ENCODE peak calls at places on chromosome 20, in seven cellular contexts. One of them, this sample, is unnamed.

GRCh38 chr20:19992996-19993908 is 23.9 kb upstream of the NAA20 start:
- DNase-seq in GM23248: peak; percentile 90
- DNase-seq in hepatocyte: peak; percentile 84
- DNase-seq in MM.1S: no peak
- DNase-seq in PC-3: peak; percentile 91
- DNase-seq in neural progenitor cell: no peak
- DNase-seq in HCT116: peak; percentile 67
- DNase-seq in this sample: peak; percentile 30

GRCh38 chr20:53870426-53871199 is 199.8 kb downstream of the BCAS1 start:
- DNase-seq in GM23248: peak; percentile 29
- DNase-seq in hepatocyte: no peak
- DNase-seq in MM.1S: peak; percentile 22
- DNase-seq in PC-3: peak; percentile 54
- DNase-seq in neural progenitor cell: no peak
- DNase-seq in HCT116: no peak
- DNase-seq in this sample: no peak

GRCh38 chr20:51596656-51597388 is 54.3 kb upstream of the NFATC2 start:
- DNase-seq in GM23248: peak; percentile 21
- DNase-seq in hepatocyte: no peak
- DNase-seq in MM.1S: no peak
- DNase-seq in PC-3: no peak
- DNase-seq in neural progenitor cell: no peak
- DNase-seq in HCT116: no peak
- DNase-seq in this sample: peak; percentile 22

GRCh38 chr20:621115-621756 is 11.1 kb upstream of the TCF15 start:
- DNase-seq in GM23248: peak; percentile 81
- DNase-seq in hepatocyte: no peak
- DNase-seq in MM.1S: no peak
- DNase-seq in PC-3: no peak
- DNase-seq in neural progenitor cell: no peak
- DNase-seq in HCT116: no peak
- DNase-seq in this sample: no peak

GRCh38 chr20:58071500-58071804 is 157.0 kb downstream of the ANKRD60 start:
- DNase-seq in GM23248: no peak
- DNase-seq in hepatocyte: no peak
- DNase-seq in MM.1S: no peak
- DNase-seq in PC-3: no peak
- DNase-seq in neural progenitor cell: no peak
- DNase-seq in HCT116: no peak
- DNase-seq in this sample: no peak

GRCh38 chr20:19785886-19786285 is 27.8 kb downstream of the RIN2 start:
- DNase-seq in GM23248: no peak
- DNase-seq in hepatocyte: no peak
- DNase-seq in MM.1S: no peak
- DNase-seq in PC-3: no peak
- DNase-seq in neural progenitor cell: no peak
- DNase-seq in HCT116: no peak
- DNase-seq in this sample: no peak

GRCh38 chr20:46139243-46139889 is 21.3 kb downstream of the CD40 start:
- DNase-seq in GM23248: no peak
- DNase-seq in hepatocyte: no peak
- DNase-seq in MM.1S: no peak
- DNase-seq in PC-3: no peak
- DNase-seq in neural progenitor cell: peak; percentile 72
- DNase-seq in HCT116: no peak
- DNase-seq in this sample: no peak

GRCh38 chr20:11182715-11183114 is 508.9 kb upstream of the JAG1 start:
- DNase-seq in GM23248: peak; percentile 24
- DNase-seq in hepatocyte: no peak
- DNase-seq in MM.1S: no peak
- DNase-seq in PC-3: no peak
- DNase-seq in neural progenitor cell: no peak
- DNase-seq in HCT116: no peak
- DNase-seq in this sample: no peak

GRCh38 chr20:11091496-11091895 is 417.7 kb upstream of the JAG1 start:
- DNase-seq in GM23248: no peak
- DNase-seq in hepatocyte: no peak
- DNase-seq in MM.1S: no peak
- DNase-seq in PC-3: no peak
- DNase-seq in neural progenitor cell: no peak
- DNase-seq in HCT116: no peak
- DNase-seq in this sample: no peak

GRCh38 chr20:21571841-21572690 is 58.2 kb upstream of the NKX2-2 start:
- DNase-seq in GM23248: peak; percentile 37
- DNase-seq in hepatocyte: peak; percentile 23
- DNase-seq in MM.1S: peak; percentile 27
- DNase-seq in PC-3: peak; percentile 34
- DNase-seq in neural progenitor cell: peak; percentile 56
- DNase-seq in HCT116: no peak
- DNase-seq in this sample: peak; percentile 58

GRCh38 chr20:12614764-12615163 is 394.0 kb upstream of the SPTLC3 start:
- DNase-seq in GM23248: no peak
- DNase-seq in hepatocyte: no peak
- DNase-seq in MM.1S: peak; percentile 80
- DNase-seq in PC-3: no peak
- DNase-seq in neural progenitor cell: no peak
- DNase-seq in HCT116: no peak
- DNase-seq in this sample: no peak

GRCh38 chr20:39855799-39856198 is 833.2 kb downstream of the MAFB start:
- DNase-seq in GM23248: peak; percentile 48
- DNase-seq in hepatocyte: no peak
- DNase-seq in MM.1S: no peak
- DNase-seq in PC-3: no peak
- DNase-seq in neural progenitor cell: no peak
- DNase-seq in HCT116: no peak
- DNase-seq in this sample: no peak

GRCh38 chr20:37042986-37043972 is 52.5 kb downstream of the RBL1 start:
- DNase-seq in GM23248: no peak
- DNase-seq in hepatocyte: no peak
- DNase-seq in MM.1S: peak; percentile 27
- DNase-seq in PC-3: no peak
- DNase-seq in neural progenitor cell: no peak
- DNase-seq in HCT116: no peak
- DNase-seq in this sample: no peak

GRCh38 chr20:11453430-11453829 is 464.3 kb upstream of the BTBD3 start:
- DNase-seq in GM23248: peak; percentile 62
- DNase-seq in hepatocyte: no peak
- DNase-seq in MM.1S: no peak
- DNase-seq in PC-3: peak; percentile 71
- DNase-seq in neural progenitor cell: no peak
- DNase-seq in HCT116: no peak
- DNase-seq in this sample: no peak

GRCh38 chr20:37245671-37246237 is 15.9 kb downstream of the GHRH start:
- DNase-seq in GM23248: no peak
- DNase-seq in hepatocyte: no peak
- DNase-seq in MM.1S: no peak
- DNase-seq in PC-3: no peak
- DNase-seq in neural progenitor cell: peak; percentile 92
- DNase-seq in HCT116: no peak
- DNase-seq in this sample: peak; percentile 59

GRCh38 chr20:50868509-50869495 is 62.4 kb downstream of the ADNP start:
- DNase-seq in GM23248: no peak
- DNase-seq in hepatocyte: peak; percentile 71
- DNase-seq in MM.1S: no peak
- DNase-seq in PC-3: peak; percentile 63
- DNase-seq in neural progenitor cell: no peak
- DNase-seq in HCT116: no peak
- DNase-seq in this sample: no peak

GRCh38 chr20:33419140-33419974 is 18.0 kb upstream of the CDK5RAP1 start:
- DNase-seq in GM23248: no peak
- DNase-seq in hepatocyte: peak; percentile 50
- DNase-seq in MM.1S: no peak
- DNase-seq in PC-3: no peak
- DNase-seq in neural progenitor cell: no peak
- DNase-seq in HCT116: no peak
- DNase-seq in this sample: no peak

GRCh38 chr20:19934792-19935491 is 82.2 kb upstream of the NAA20 start:
- DNase-seq in GM23248: no peak
- DNase-seq in hepatocyte: peak; percentile 22
- DNase-seq in MM.1S: peak; percentile 47
- DNase-seq in PC-3: peak; percentile 27
- DNase-seq in neural progenitor cell: no peak
- DNase-seq in HCT116: no peak
- DNase-seq in this sample: no peak

GRCh38 chr20:47973519-47974233 is 188.4 kb upstream of the SULF2 start:
- DNase-seq in GM23248: no peak
- DNase-seq in hepatocyte: no peak
- DNase-seq in MM.1S: no peak
- DNase-seq in PC-3: peak; percentile 77
- DNase-seq in neural progenitor cell: peak; percentile 81
- DNase-seq in HCT116: no peak
- DNase-seq in this sample: peak; percentile 69

GRCh38 chr20:53609501-53610445 is 16.1 kb upstream of the ZNF217 start:
- DNase-seq in GM23248: peak; percentile 42
- DNase-seq in hepatocyte: peak; percentile 24
- DNase-seq in MM.1S: peak; percentile 78
- DNase-seq in PC-3: peak; percentile 93
- DNase-seq in neural progenitor cell: peak; percentile 46
- DNase-seq in HCT116: no peak
- DNase-seq in this sample: peak; percentile 66

GRCh38 chr20:20201124-20201523 is 148.8 kb downstream of the CFAP61 start:
- DNase-seq in GM23248: no peak
- DNase-seq in hepatocyte: no peak
- DNase-seq in MM.1S: no peak
- DNase-seq in PC-3: no peak
- DNase-seq in neural progenitor cell: no peak
- DNase-seq in HCT116: no peak
- DNase-seq in this sample: no peak

GRCh38 chr20:43537921-43538854 is 20.6 kb upstream of the SGK2 start:
- DNase-seq in GM23248: peak; percentile 72
- DNase-seq in hepatocyte: peak; percentile 82
- DNase-seq in MM.1S: peak; percentile 45
- DNase-seq in PC-3: peak; percentile 86
- DNase-seq in neural progenitor cell: peak; percentile 64
- DNase-seq in HCT116: peak; percentile 24
- DNase-seq in this sample: peak; percentile 84

GRCh38 chr20:10508468-10509251 is 73.6 kb downstream of the SLX4IP start:
- DNase-seq in GM23248: peak; percentile 56
- DNase-seq in hepatocyte: peak; percentile 44
- DNase-seq in MM.1S: no peak
- DNase-seq in PC-3: no peak
- DNase-seq in neural progenitor cell: no peak
- DNase-seq in HCT116: no peak
- DNase-seq in this sample: no peak

GRCh38 chr20:62791301-62792181 is 4.7 kb upstream of the MRGBP start:
- DNase-seq in GM23248: peak; percentile 92
- DNase-seq in hepatocyte: peak; percentile 94
- DNase-seq in MM.1S: peak; percentile 72
- DNase-seq in PC-3: peak; percentile 96
- DNase-seq in neural progenitor cell: peak; percentile 95
- DNase-seq in HCT116: peak; percentile 87
- DNase-seq in this sample: peak; percentile 97
- TF ChIP-seq EZH2 in GM23248: no peak
- TF ChIP-seq EZH2 in hepatocyte: no peak
- TF ChIP-seq EZH2 in MM.1S: no peak
- TF ChIP-seq EZH2 in PC-3: no peak
- TF ChIP-seq EZH2 in neural progenitor cell: no peak
- TF ChIP-seq EZH2 in HCT116: no peak
- TF ChIP-seq EZH2 in this sample: peak; percentile 53

DNA sequence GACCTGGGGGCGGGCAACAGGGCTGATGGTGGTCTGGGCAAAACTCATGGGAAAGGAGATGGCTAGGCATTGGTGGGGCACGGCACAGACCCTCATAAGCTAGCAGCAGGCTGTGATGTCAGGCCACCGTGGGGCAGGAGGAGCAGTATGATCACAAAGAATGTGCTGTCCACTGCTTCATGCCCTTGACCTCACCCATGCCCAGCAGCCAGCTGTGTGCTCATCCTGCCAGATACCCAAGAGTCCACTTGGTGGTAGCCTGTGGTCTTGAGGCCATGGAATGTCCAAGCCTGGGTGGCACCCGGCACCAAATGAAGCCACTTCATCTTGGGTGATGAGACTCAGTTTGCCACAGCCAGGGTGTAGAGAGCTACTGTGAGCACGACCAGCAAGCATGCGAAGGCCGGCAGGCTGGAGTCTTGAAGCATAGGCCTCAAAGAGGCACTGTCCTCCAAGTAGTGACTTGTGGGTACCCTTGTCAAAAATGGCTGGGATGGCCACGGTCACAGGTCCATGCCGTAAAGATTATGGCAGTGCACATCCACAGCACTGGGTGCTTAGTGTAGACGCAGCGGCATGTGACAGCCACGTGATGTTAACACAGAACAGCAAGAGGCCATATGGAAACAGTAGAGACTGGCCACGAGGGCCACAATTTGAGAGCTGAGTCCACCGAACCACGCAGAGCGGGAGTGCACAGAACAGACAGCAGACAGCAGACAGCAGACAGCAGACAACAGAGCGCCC is 19.0 kb downstream of the PLAGL2 start:
- DNase-seq in GM23248: no peak
- DNase-seq in hepatocyte: no peak
- DNase-seq in MM.1S: no peak
- DNase-seq in PC-3: no peak
- DNase-seq in neural progenitor cell: no peak
- DNase-seq in HCT116: no peak
- DNase-seq in this sample: no peak
- H3K4me3 ChIP-seq in GM23248: no peak overlapping the region
- H3K4me3 ChIP-seq in hepatocyte: no peak overlapping the region
- H3K4me3 ChIP-seq in MM.1S: no peak overlapping the region
- H3K4me3 ChIP-seq in PC-3: no peak overlapping the region
- H3K4me3 ChIP-seq in neural progenitor cell: no peak overlapping the region
- H3K4me3 ChIP-seq in HCT116: no peak overlapping the region
- H3K4me3 ChIP-seq in this sample: peak overlapping the region; percentile 93

DNA sequence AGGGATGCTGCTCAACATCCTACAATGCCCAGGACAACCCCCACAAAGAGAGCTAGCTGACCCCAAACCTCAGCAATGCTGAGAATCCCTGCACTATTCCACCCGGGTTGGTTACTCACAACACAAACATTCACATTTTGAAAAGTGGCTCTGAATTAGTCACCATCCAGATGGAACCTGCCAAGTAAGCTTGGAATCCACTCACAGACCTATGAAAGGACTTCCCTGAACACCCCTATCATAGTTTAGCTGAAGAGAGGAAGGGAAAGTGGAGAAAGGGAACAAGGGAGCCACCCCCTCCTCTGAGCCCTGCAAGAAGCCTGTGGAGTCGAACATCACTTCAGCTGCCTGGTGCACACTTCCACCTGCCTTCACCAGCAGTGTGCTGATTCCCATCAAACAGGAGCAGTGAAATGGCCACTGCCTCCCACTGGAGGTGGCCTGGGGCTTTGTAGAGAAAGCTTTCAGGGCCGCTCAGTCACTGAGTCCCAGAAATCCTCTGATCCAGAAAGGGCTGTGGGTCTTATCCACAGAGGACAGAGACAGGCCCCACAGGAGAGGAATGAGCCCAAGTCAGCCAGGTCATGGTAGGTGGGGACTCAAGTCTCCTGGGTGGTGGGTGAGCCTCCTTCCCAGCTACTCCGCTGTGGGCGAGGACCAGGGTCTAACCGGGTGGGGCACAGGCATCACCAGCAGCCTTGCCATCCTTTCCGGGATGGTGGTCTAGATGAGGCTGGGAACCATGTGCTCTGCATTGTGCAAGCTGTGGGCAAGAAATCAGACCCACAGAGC is 203.7 kb downstream of the SYNDIG1 start:
- DNase-seq in GM23248: peak; percentile 96
- DNase-seq in hepatocyte: no peak
- DNase-seq in MM.1S: no peak
- DNase-seq in PC-3: peak; percentile 97
- DNase-seq in neural progenitor cell: no peak
- DNase-seq in HCT116: no peak
- DNase-seq in this sample: no peak
- TF ChIP-seq EZH2phosphoT487 in GM23248: no peak
- TF ChIP-seq EZH2phosphoT487 in hepatocyte: no peak
- TF ChIP-seq EZH2phosphoT487 in MM.1S: no peak
- TF ChIP-seq EZH2phosphoT487 in PC-3: no peak
- TF ChIP-seq EZH2phosphoT487 in neural progenitor cell: no peak
- TF ChIP-seq EZH2phosphoT487 in HCT116: no peak
- TF ChIP-seq EZH2phosphoT487 in this sample: no peak

GRCh38 chr20:59481082-59482018 is 123.0 kb upstream of the PHACTR3 start:
- DNase-seq in GM23248: no peak
- DNase-seq in hepatocyte: no peak
- DNase-seq in MM.1S: no peak
- DNase-seq in PC-3: no peak
- DNase-seq in neural progenitor cell: no peak
- DNase-seq in HCT116: no peak
- DNase-seq in this sample: no peak
- TF ChIP-seq EZH2 in GM23248: no peak
- TF ChIP-seq EZH2 in hepatocyte: no peak
- TF ChIP-seq EZH2 in MM.1S: no peak
- TF ChIP-seq EZH2 in PC-3: no peak
- TF ChIP-seq EZH2 in neural progenitor cell: no peak
- TF ChIP-seq EZH2 in HCT116: no peak
- TF ChIP-seq EZH2 in this sample: no peak

This sample was measured in GM23338.